ENCODE peak calls at places on chromosomes 13 and 19, in eight cellular contexts. I is B cell; A is stomach; L is testis; X is fibroblast of mammary gland; E is dorsolateral prefrontal cortex; F is NCI-H510A; C is activated naive CD4-positive, alpha-beta T cell. M is an unnamed sample.
A peak's percentile ranks its signal among the peaks of the same experiment; 100 is the strongest.

GRCh38 chr13:23509781-23510543 is 60.2 kb upstream of the TNFRSF19 start:
- DNase-seq in I (no peak), L (no peak), F (no peak), X (peak; percentile 68), C (no peak), E (no peak), A (no peak), M (no peak)

GRCh38 chr13:32246468-32246867 is 68.7 kb downstream of the ZAR1L start:
- DNase-seq in I (no peak), L (peak; percentile 76), C (no peak), E (peak; percentile 40), F (no peak), A (peak; percentile 68), X (peak; percentile 83), M (peak; percentile 9)

GRCh38 chr19:38143847-38144246 is 80.2 kb downstream of the DPF1 start:
- DNase-seq in C (no peak), F (no peak), I (no peak), E (no peak), L (no peak), A (no peak), X (no peak), M (no peak)

GRCh38 chr13:37175996-37176395 is 70.5 kb upstream of the CSNK1A1L start:
- DNase-seq in X (peak; percentile 91), L (no peak), C (no peak), F (no peak), E (no peak), I (no peak), A (no peak), M (peak; percentile 14)

GRCh38 chr13:81406639-81407292 is 1065.8 kb upstream of the SPRY2 start:
- DNase-seq in E (no peak), F (no peak), X (no peak), I (no peak), C (no peak), A (no peak), L (no peak), M (no peak)

GRCh38 chr19:46080561-46080960 is 39.8 kb upstream of the IGFL4 start:
- DNase-seq in I (no peak), C (no peak), F (no peak), A (no peak), L (peak; percentile 46), E (no peak), X (peak; percentile 90), M (no peak)

GRCh38 chr19:50239916-50240585 is 36.6 kb downstream of the MYH14 start:
- DNase-seq in I (no peak), F (no peak), C (no peak), E (no peak), L (no peak), A (no peak), X (peak; percentile 25), M (no peak)

GRCh38 chr19:19515764-19516519 is at the start of gene NDUFA13:
- DNase-seq in I (peak; percentile 95), A (peak; percentile 95), C (peak; percentile 89), E (peak; percentile 95), F (peak; percentile 80), L (peak; percentile 96), X (peak; percentile 89), M (peak; percentile 59)

GRCh38 chr13:26249551-26249950 is 4.4 kb upstream of the CDK8 start:
- DNase-seq in L (no peak), X (no peak), C (no peak), F (no peak), A (no peak), I (no peak), E (no peak), M (no peak)

GRCh38 chr13:31881495-31881882 is 142.2 kb downstream of the RXFP2 start:
- DNase-seq in I (no peak), L (no peak), C (no peak), A (no peak), E (no peak), F (no peak), X (no peak), M (no peak)

GRCh38 chr19:50534478-50534877 is 20.8 kb upstream of the ASPDH start:
- DNase-seq in A (no peak), L (no peak), X (no peak), E (no peak), F (no peak), C (no peak), I (no peak), M (no peak)

GRCh38 chr19:44807162-44807561 is 1.7 kb upstream of the BCAM start:
- DNase-seq in A (peak; percentile 58), C (no peak), F (peak; percentile 90), L (no peak), I (no peak), E (no peak), X (no peak), M (no peak)

GRCh38 chr19:47745010-47745901 is at the start of gene NOP53:
- DNase-seq in C (peak; percentile 93), L (peak; percentile 98), A (peak; percentile 99), F (peak; percentile 83), I (peak; percentile 98), X (peak; percentile 96), E (peak; percentile 97), M (peak; percentile 84)